ENCODE peak calls at places on chromosomes 13 and 19, in ten cellular contexts. P is Caco-2; X is tibial artery; I is heart right ventricle; M is GM23248; N is tibial nerve; R is H7; T is H9; E is CD4-positive, alpha-beta memory T cell; A is mesendoderm. D is an unnamed sample.

GRCh38 chr19:7478173-7478842 is 10.5 kb downstream of the PEX11G start:
- DNase-seq in P (no peak), X (no peak), I (no peak), M (peak; percentile 16), N (no peak), R (peak; percentile 63), T (no peak), E (no peak), A (no peak), D (no peak)

GRCh38 chr13:93674337-93674755 is 447.7 kb downstream of the GPC6 start:
- DNase-seq in P (no peak), X (no peak), I (no peak), M (no peak), N (no peak), R (no peak), T (no peak), E (no peak), A (no peak), D (no peak)

GRCh38 chr13:35988648-35989081 is 142.5 kb downstream of the DCLK1 start:
- DNase-seq in P (no peak), X (no peak), I (no peak), M (peak; percentile 85), N (no peak), R (no peak), T (no peak), E (no peak), A (peak; percentile 41), D (no peak)

GRCh38 chr13:109028626-109029025 is 399.2 kb downstream of the MYO16 start:
- DNase-seq in P (no peak), X (no peak), I (no peak), M (no peak), N (no peak), R (no peak), T (no peak), E (no peak), A (no peak), D (no peak)

GRCh38 chr13:51881296-51881695 is 19.5 kb downstream of the CCDC70 start:
- DNase-seq in P (no peak), X (no peak), I (no peak), M (no peak), N (no peak), R (no peak), T (no peak), E (no peak), A (no peak), D (no peak)

GRCh38 chr13:101271681-101272245 is 144.5 kb downstream of the NALCN start:
- DNase-seq in P (no peak), X (no peak), I (no peak), M (no peak), N (no peak), R (no peak), T (no peak), E (no peak), A (no peak), D (no peak)

GRCh38 chr19:3346677-3347353 is 19.6 kb upstream of the NFIC start:
- DNase-seq in P (no peak), X (peak; percentile 78), I (peak; percentile 69), M (peak; percentile 83), N (peak; percentile 44), R (peak; percentile 56), T (no peak), E (no peak), A (no peak), D (no peak)

GRCh38 chr13:46057251-46058015 is 4.9 kb upstream of the ZC3H13 start:
- DNase-seq in P (no peak), X (no peak), I (no peak), M (peak; percentile 77), N (no peak), R (no peak), T (no peak), E (no peak), A (peak; percentile 25), D (no peak)

GRCh38 chr19:4134351-4134750 is 10.4 kb upstream of the MAP2K2 start:
- DNase-seq in P (no peak), X (no peak), I (no peak), M (peak; percentile 39), N (no peak), R (peak; percentile 21), T (no peak), E (no peak), A (no peak), D (no peak)

GRCh38 chr13:32391101-32391620 is 36.8 kb downstream of the N4BP2L1 start:
- DNase-seq in P (peak; percentile 26), X (no peak), I (no peak), M (no peak), N (no peak), R (peak; percentile 53), T (peak; percentile 80), E (no peak), A (peak; percentile 88), D (no peak)

GRCh38 chr13:85650613-85651012 is 148.6 kb downstream of the SLITRK6 start:
- DNase-seq in P (no peak), X (no peak), I (no peak), M (no peak), N (no peak), R (no peak), T (no peak), E (no peak), A (peak; percentile 46), D (no peak)

GRCh38 chr13:97321101-97321500 is 99.0 kb downstream of the MBNL2 start:
- DNase-seq in P (no peak), X (no peak), I (no peak), M (no peak), N (no peak), R (no peak), T (no peak), E (no peak), A (no peak), D (no peak)

GRCh38 chr19:32359581-32359980 is 14.2 kb downstream of the ZNF507 start:
- DNase-seq in P (no peak), X (no peak), I (no peak), M (no peak), N (no peak), R (no peak), T (no peak), E (no peak), A (no peak), D (no peak)

GRCh38 chr19:19459707-19460251 is 54.3 kb downstream of the GATAD2A start:
- DNase-seq in P (no peak), X (peak; percentile 61), I (no peak), M (peak; percentile 89), N (no peak), R (no peak), T (no peak), E (peak; percentile 69), A (no peak), D (no peak)

GRCh38 chr13:24224232-24224680 is 63.7 kb downstream of the SPATA13 start:
- DNase-seq in P (no peak), X (no peak), I (no peak), M (no peak), N (no peak), R (no peak), T (no peak), E (no peak), A (no peak), D (no peak)

GRCh38 chr13:76632388-76633044 is 253.7 kb downstream of the KCTD12 start:
- DNase-seq in P (peak; percentile 19), X (no peak), I (no peak), M (no peak), N (no peak), R (peak; percentile 14), T (peak; percentile 27), E (no peak), A (peak; percentile 50), D (no peak)

GRCh38 chr19:40707615-40708014 is 9.1 kb downstream of the COQ8B start:
- DNase-seq in P (no peak), X (no peak), I (no peak), M (no peak), N (no peak), R (no peak), T (no peak), E (no peak), A (no peak), D (no peak)

GRCh38 chr19:30719189-30719990 is 347.2 kb downstream of the ZNF536 start:
- DNase-seq in P (no peak), X (no peak), I (peak; percentile 74), M (peak; percentile 54), N (peak; percentile 27), R (peak; percentile 85), T (peak; percentile 41), E (no peak), A (peak; percentile 53), D (peak; percentile 73)
- H3K27me3 ChIP-seq in P (no peaks in the 10 kb centered on the region), X (no peaks in the 10 kb centered on the region), I (peaks cover 9% of the 10 kb centered on the region), M (no peaks in the 10 kb centered on the region), N (no peaks in the 10 kb centered on the region), R (peaks cover 5% of the 10 kb centered on the region), T (no peaks in the 10 kb centered on the region), E (no peaks in the 10 kb centered on the region), A (no peaks in the 10 kb centered on the region), D (no peaks in the 10 kb centered on the region)

GRCh38 chr19:39512964-39513363 is 2.0 kb upstream of the SELENOV start:
- DNase-seq in P (no peak), X (no peak), I (no peak), M (peak; percentile 5), N (no peak), R (no peak), T (no peak), E (no peak), A (no peak), D (no peak)
- H3K27me3 ChIP-seq in P (no peaks in the 10 kb centered on the region), X (peaks cover 81% of the 10 kb centered on the region), I (peaks cover 90% of the 10 kb centered on the region), M (peaks cover 42% of the 10 kb centered on the region), N (peaks cover 92% of the 10 kb centered on the region), R (peaks cover 47% of the 10 kb centered on the region), T (peaks cover 5% of the 10 kb centered on the region), E (peaks cover 19% of the 10 kb centered on the region), A (peaks cover 7% of the 10 kb centered on the region), D (no peaks in the 10 kb centered on the region)

DNA sequence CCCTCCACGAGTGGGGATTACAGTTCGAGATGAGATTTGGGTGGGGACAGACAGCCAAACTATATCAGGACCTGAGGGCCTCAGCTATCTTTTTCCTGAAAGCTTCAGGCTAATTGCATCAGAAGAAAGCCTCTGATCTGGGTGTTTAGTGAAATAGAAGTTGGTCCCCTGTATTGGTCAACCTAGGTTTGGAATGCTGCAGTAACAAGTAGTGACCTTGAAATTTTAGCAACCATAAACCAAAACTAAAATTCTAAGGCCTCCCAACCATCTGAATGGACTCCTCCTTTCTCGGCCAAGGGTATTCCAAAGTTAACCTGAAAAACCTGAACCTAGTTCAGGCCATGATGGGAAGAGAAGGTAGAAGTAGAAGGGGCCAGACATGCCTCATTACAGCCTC is 34.9 kb upstream of the OR10H1 start:
- DNase-seq in P (no peak), X (no peak), I (no peak), M (no peak), N (no peak), R (no peak), T (no peak), E (no peak), A (no peak), D (no peak)
- H3K27me3 ChIP-seq in P (no peaks in the 10 kb centered on the region), X (peaks cover 14% of the 10 kb centered on the region), I (no peaks in the 10 kb centered on the region), M (no peaks in the 10 kb centered on the region), N (peaks cover 4% of the 10 kb centered on the region), R (no peaks in the 10 kb centered on the region), T (no peaks in the 10 kb centered on the region), E (no peaks in the 10 kb centered on the region), A (no peaks in the 10 kb centered on the region), D (peaks cover 78% of the 10 kb centered on the region)

DNA sequence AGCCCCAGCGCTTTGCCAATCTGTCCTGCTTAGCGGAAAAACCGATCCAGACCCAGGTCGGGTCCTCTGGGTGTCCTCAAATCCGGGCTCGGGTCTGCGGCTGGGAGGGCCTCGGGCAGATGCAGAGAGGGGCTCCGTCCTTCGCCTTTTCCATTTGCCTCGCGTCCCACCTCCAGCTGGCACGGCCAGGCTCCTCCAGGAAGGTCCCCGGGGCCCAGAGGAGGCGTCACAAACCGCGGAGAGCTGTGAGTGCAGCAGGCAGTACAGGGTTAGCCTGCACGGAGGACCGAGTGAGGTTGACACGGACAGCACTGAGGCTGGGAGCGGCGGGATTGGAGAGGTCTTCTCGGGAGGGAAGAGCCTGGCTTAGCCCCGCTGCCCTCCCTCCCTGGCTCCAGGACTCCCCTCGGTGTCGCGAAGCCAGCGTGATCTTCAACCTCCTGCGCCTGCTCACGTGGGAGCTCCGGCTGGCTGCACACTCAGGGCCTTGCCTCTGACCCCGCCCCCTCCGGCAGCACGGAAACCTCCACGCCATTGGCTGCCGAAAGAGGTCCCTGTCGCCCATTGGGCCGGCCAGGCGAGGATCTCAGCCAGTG is 2.8 kb upstream of the IFNL2 start:
- DNase-seq in P (no peak), X (no peak), I (no peak), M (peak; percentile 4), N (no peak), R (peak; percentile 82), T (peak; percentile 74), E (no peak), A (peak; percentile 23), D (no peak)
- H3K27me3 ChIP-seq in P (no peaks in the 10 kb centered on the region), X (peaks cover 76% of the 10 kb centered on the region), I (peaks cover 69% of the 10 kb centered on the region), M (peaks cover 55% of the 10 kb centered on the region), N (peaks cover 59% of the 10 kb centered on the region), R (peaks cover 49% of the 10 kb centered on the region), T (peaks cover 36% of the 10 kb centered on the region), E (peaks cover 18% of the 10 kb centered on the region), A (peaks cover 17% of the 10 kb centered on the region), D (no peaks in the 10 kb centered on the region)